ENCODE peak calls at places on chromosomes 1 and 21, in four cellular contexts. P is pancreas, W is GM23338, U is colonic mucosa. A is an unnamed sample.

GRCh38 chr1:171310661-171311087 is 3.3 kb upstream of the FMO4 start:
- DNase-seq in P (no peak), W (peak; percentile 51), U (no peak), A (no peak)

GRCh38 chr1:183685112-183685713 is 32.1 kb upstream of the APOBEC4 start:
- DNase-seq in P (peak; percentile 28), W (peak; percentile 87), U (no peak), A (peak; percentile 3)

GRCh38 chr1:225565845-225566244 is 87.1 kb downstream of the ENAH start:
- DNase-seq in P (no peak), W (no peak), U (no peak), A (no peak)

GRCh38 chr1:111603979-111604378 is 15.6 kb upstream of the RAP1A start:
- DNase-seq in P (no peak), W (no peak), U (no peak), A (peak; percentile 71)

GRCh38 chr1:114234408-114235119 is 80.9 kb upstream of the SYT6 start:
- DNase-seq in P (no peak), W (no peak), U (peak; percentile 24), A (no peak)

GRCh38 chr1:223273511-223273910 is 90.5 kb downstream of the SUSD4 start:
- DNase-seq in P (no peak), W (no peak), U (no peak), A (no peak)

GRCh38 chr1:217274927-217275616 is 355.8 kb downstream of the GPATCH2 start:
- DNase-seq in P (no peak), W (no peak), U (no peak), A (no peak)

GRCh38 chr1:247113094-247113497 is 8.9 kb upstream of the ZNF669 start:
- DNase-seq in P (peak; percentile 75), W (no peak), U (no peak), A (no peak)

GRCh38 chr1:62364726-62365125 is 45.5 kb upstream of the KANK4 start:
- DNase-seq in P (no peak), W (no peak), U (no peak), A (no peak)

GRCh38 chr1:98232678-98233077 is 311.8 kb upstream of the DPYD start:
- DNase-seq in P (no peak), W (no peak), U (no peak), A (no peak)

GRCh38 chr1:222618880-222619321 is 1.0 kb downstream of the MIA3 start:
- DNase-seq in P (peak; percentile 33), W (peak; percentile 57), U (peak; percentile 45), A (no peak)

GRCh38 chr21:41783476-41784150 is 16.8 kb upstream of the RIPK4 start:
- DNase-seq in P (no peak), W (no peak), U (peak; percentile 88), A (no peak)

GRCh38 chr1:209042413-209042812 is 541.1 kb upstream of the CAMK1G start:
- DNase-seq in P (no peak), W (no peak), U (no peak), A (no peak)

DNA sequence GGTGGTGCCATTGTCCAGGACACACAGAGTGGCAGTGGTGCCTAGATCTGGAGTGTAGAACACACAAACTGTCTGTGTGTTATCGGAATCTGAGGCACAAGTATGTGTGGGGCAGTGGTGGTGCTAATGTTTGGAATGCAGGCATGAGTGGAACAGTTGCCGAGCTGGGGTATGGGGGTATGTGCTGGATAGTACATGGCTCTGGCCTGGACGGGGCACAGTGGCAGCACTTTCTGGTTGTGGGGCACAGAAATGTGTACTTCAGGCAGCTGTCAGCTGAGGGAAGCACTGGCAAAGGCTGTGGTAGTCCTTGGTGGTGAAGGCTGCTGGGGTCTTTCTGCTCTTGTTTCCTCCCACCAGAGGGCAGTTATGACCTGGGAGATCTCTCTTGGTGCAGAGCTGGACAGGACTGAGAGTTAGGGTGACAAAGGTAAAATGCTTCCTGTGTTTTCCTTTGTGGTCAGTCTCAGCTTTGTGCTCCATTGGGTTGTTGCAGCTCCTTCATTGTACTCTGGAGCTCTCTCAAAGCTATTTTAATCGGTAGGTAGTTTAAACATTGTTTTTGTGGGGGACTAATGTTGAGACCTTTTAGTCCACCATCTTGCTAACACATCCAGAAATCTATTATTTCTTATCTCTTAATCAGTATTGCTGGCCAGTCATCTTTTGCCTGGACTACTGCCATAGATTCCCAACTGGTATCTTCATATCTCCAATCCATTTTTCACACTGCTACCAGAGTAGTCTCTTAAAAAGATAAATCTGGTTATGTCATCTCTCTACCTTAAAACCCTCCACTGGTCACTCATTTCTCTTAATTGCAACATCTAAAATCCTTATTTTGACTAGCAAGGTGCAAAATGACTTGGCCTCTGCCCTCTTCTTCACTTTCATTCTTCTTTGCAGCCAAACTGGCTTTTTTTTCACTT is 83.9 kb upstream of the NBPF4 start:
- DNase-seq in P (no peak), W (peak; percentile 52), U (no peak), A (no peak)
- TF ChIP-seq CTCF in P (no peak), W (peak; percentile 75), U (no peak), A (no peak)

GRCh38 chr1:3127738-3128137 is 58.7 kb downstream of the PRDM16 start:
- DNase-seq in P (no peak), W (no peak), U (no peak), A (no peak)
- H3K27ac ChIP-seq in P (peak overlapping the region; percentile 35), W (no peak overlapping the region), U (no peak overlapping the region), A (no peak overlapping the region)

GRCh38 chr1:248873409-248873992 is 14.6 kb upstream of the ZNF692 start:
- DNase-seq in P (peak; percentile 99), W (peak; percentile 91), U (peak; percentile 97), A (peak; percentile 89)
- TF ChIP-seq CTCF in P (no peak), W (peak; percentile 0), U (no peak), A (no peak)

GRCh38 chr1:234884006-234884405 is 244.6 kb downstream of the TOMM20 start:
- DNase-seq in P (no peak), W (no peak), U (no peak), A (no peak)
- H3K27ac ChIP-seq in P (no peak overlapping the region), W (no peak overlapping the region), U (no peak overlapping the region), A (no peak overlapping the region)

DNA sequence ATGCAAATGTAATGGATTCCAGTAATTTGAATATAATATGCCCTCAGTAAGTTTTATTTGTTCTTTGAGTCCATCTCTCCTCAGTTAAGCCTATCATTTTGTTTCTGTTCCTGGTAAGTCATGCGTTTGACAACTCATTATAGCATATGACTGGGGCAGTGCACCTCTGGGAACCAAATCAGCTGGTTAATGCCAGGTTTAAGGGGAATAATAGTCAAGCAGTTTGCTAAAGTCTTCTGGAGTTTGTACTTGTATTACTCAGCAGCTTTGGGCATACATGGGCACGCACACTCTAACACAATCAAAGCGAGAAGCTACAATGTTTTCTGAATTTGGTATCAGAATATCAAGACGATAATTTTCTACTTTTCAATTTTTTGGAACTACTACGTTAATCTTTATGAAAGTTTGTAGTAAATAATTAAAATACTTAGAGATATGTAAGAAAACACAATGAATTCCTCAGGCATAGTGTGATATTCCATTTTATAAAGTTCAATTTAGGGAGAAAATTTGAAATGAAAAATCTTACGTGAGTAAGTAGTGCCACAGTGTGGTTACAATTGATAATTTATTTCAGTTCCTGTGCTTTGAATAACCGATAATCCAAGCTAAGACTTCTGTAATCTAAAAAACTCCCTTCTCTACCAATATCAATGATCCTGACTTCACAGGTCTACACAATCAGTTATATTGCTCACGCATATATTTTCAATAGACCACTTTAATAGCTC is 43.8 kb upstream of the KCTD3 start:
- DNase-seq in P (no peak), W (peak; percentile 30), U (no peak), A (no peak)
- TF ChIP-seq CTCF in P (no peak), W (no peak), U (no peak), A (no peak)

DNA sequence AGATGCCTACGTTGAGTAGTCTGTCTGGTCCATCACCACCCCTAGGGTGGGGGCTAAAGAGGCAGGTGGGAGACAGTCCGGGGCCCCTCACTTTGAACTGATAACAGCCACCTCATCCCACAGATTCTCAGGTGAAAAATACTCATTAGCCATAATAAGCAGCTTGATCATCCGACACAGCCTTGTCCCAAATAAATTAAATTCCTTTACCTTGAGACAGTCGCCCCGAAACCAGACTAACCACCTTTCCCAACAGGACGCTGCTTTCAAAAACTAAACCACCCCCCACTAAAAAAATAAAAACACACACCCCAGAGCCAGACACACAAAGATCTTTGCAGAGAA is 103.3 kb downstream of the CASZ1 start:
- DNase-seq in P (no peak), W (no peak), U (no peak), A (no peak)
- H3K27ac ChIP-seq in P (no peak overlapping the region), W (no peak overlapping the region), U (peak overlapping the region; percentile 77), A (peak overlapping the region; percentile 75)

A was measured in CD4-positive, alpha-beta T cell.